ENCODE peak calls at places on chromosomes 1 and 21, in six cellular contexts. One of them, this sample, is unnamed.

GRCh38 chr1:107378602-107379265 is 237.9 kb downstream of the NTNG1 start:
- DNase-seq in heart left ventricle: no peak
- DNase-seq in colonic mucosa: no peak
- DNase-seq in fibroblast of lung: no peak
- DNase-seq in dorsolateral prefrontal cortex: no peak
- DNase-seq in psoas muscle: no peak
- DNase-seq in this sample: no peak

GRCh38 chr1:85607126-85607912 is 26.8 kb downstream of the CCN1 start:
- DNase-seq in heart left ventricle: no peak
- DNase-seq in colonic mucosa: no peak
- DNase-seq in fibroblast of lung: peak
- DNase-seq in dorsolateral prefrontal cortex: no peak
- DNase-seq in psoas muscle: no peak
- DNase-seq in this sample: peak

GRCh38 chr1:226874579-226875425 is 4.4 kb downstream of the PSEN2 start:
- DNase-seq in heart left ventricle: no peak
- DNase-seq in colonic mucosa: no peak
- DNase-seq in fibroblast of lung: no peak
- DNase-seq in dorsolateral prefrontal cortex: no peak
- DNase-seq in psoas muscle: no peak
- DNase-seq in this sample: no peak

GRCh38 chr1:67612690-67613322 is 72.2 kb upstream of the GADD45A start:
- DNase-seq in heart left ventricle: peak
- DNase-seq in colonic mucosa: no peak
- DNase-seq in fibroblast of lung: no peak
- DNase-seq in dorsolateral prefrontal cortex: no peak
- DNase-seq in psoas muscle: no peak
- DNase-seq in this sample: no peak

GRCh38 chr1:112393634-112393976 is 2.4 kb upstream of the CTTNBP2NL start:
- DNase-seq in heart left ventricle: peak
- DNase-seq in colonic mucosa: peak
- DNase-seq in fibroblast of lung: peak
- DNase-seq in dorsolateral prefrontal cortex: no peak
- DNase-seq in psoas muscle: peak
- DNase-seq in this sample: no peak

GRCh38 chr1:227330709-227331108 is 12.4 kb upstream of the CDC42BPA start:
- DNase-seq in heart left ventricle: no peak
- DNase-seq in colonic mucosa: no peak
- DNase-seq in fibroblast of lung: no peak
- DNase-seq in dorsolateral prefrontal cortex: no peak
- DNase-seq in psoas muscle: no peak
- DNase-seq in this sample: peak

GRCh38 chr1:228508253-228508652 is 21.1 kb downstream of the RNF187 start:
- DNase-seq in heart left ventricle: no peak
- DNase-seq in colonic mucosa: no peak
- DNase-seq in fibroblast of lung: no peak
- DNase-seq in dorsolateral prefrontal cortex: no peak
- DNase-seq in psoas muscle: no peak
- DNase-seq in this sample: no peak

GRCh38 chr1:47436979-47437517 is 796 bp upstream of the FOXD2 start:
- DNase-seq in heart left ventricle: no peak
- DNase-seq in colonic mucosa: no peak
- DNase-seq in fibroblast of lung: peak
- DNase-seq in dorsolateral prefrontal cortex: no peak
- DNase-seq in psoas muscle: no peak
- DNase-seq in this sample: no peak

GRCh38 chr1:116763787-116764465 is 9.7 kb downstream of the CD2 start:
- DNase-seq in heart left ventricle: no peak
- DNase-seq in colonic mucosa: peak
- DNase-seq in fibroblast of lung: no peak
- DNase-seq in dorsolateral prefrontal cortex: no peak
- DNase-seq in psoas muscle: no peak
- DNase-seq in this sample: no peak

GRCh38 chr1:230268371-230269170 is 157.6 kb downstream of the PGBD5 start:
- DNase-seq in heart left ventricle: peak
- DNase-seq in colonic mucosa: peak
- DNase-seq in fibroblast of lung: peak
- DNase-seq in dorsolateral prefrontal cortex: peak
- DNase-seq in psoas muscle: no peak
- DNase-seq in this sample: peak

GRCh38 chr1:171298696-171299095 is 15.3 kb upstream of the FMO4 start:
- DNase-seq in heart left ventricle: no peak
- DNase-seq in colonic mucosa: no peak
- DNase-seq in fibroblast of lung: no peak
- DNase-seq in dorsolateral prefrontal cortex: no peak
- DNase-seq in psoas muscle: no peak
- DNase-seq in this sample: no peak

GRCh38 chr1:243883551-243883950 is 33.5 kb upstream of the AKT3 start:
- DNase-seq in heart left ventricle: no peak
- DNase-seq in colonic mucosa: no peak
- DNase-seq in fibroblast of lung: no peak
- DNase-seq in dorsolateral prefrontal cortex: no peak
- DNase-seq in psoas muscle: no peak
- DNase-seq in this sample: no peak

GRCh38 chr1:223711173-223711572 is 1.2 kb upstream of the CAPN2 start:
- DNase-seq in heart left ventricle: no peak
- DNase-seq in colonic mucosa: peak
- DNase-seq in fibroblast of lung: peak
- DNase-seq in dorsolateral prefrontal cortex: peak
- DNase-seq in psoas muscle: no peak
- DNase-seq in this sample: no peak

GRCh38 chr1:93552751-93553455 is 105.0 kb downstream of the FNBP1L start:
- DNase-seq in heart left ventricle: no peak
- DNase-seq in colonic mucosa: peak
- DNase-seq in fibroblast of lung: peak
- DNase-seq in dorsolateral prefrontal cortex: no peak
- DNase-seq in psoas muscle: no peak
- DNase-seq in this sample: no peak

GRCh38 chr1:36750706-36751105 is 268.0 kb upstream of the CSF3R start:
- DNase-seq in heart left ventricle: no peak
- DNase-seq in colonic mucosa: no peak
- DNase-seq in fibroblast of lung: no peak
- DNase-seq in dorsolateral prefrontal cortex: no peak
- DNase-seq in psoas muscle: no peak
- DNase-seq in this sample: no peak

DNA sequence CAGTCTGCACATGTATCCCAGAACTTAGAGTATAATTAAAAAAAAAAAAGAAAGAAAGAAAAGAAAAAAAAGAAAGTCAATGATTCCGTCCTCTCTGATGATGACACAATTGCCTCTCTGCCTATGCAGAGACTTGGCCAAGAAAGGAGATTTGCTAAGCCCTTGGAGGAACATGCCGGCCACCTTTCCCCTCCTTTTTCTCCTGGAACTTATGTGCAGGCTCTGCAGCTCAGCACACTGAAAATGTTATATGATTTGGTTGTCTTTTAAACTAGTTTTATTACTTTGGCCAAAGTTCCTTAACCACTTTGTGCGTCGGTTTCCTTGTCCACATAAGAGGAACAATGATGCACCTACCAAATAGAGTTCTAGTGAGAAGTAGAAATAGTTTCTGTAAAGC is 111.4 kb upstream of the ZNF644 start:
- DNase-seq in heart left ventricle: no peak
- DNase-seq in colonic mucosa: peak
- DNase-seq in fibroblast of lung: no peak
- DNase-seq in dorsolateral prefrontal cortex: no peak
- DNase-seq in psoas muscle: no peak
- DNase-seq in this sample: no peak
- H3K4me3 ChIP-seq in heart left ventricle: no peak
- H3K4me3 ChIP-seq in colonic mucosa: no peak
- H3K4me3 ChIP-seq in fibroblast of lung: no peak
- H3K4me3 ChIP-seq in dorsolateral prefrontal cortex: no peak
- H3K4me3 ChIP-seq in psoas muscle: no peak
- H3K4me3 ChIP-seq in this sample: no peak

GRCh38 chr21:15895142-15896106 is 165.6 kb downstream of the USP25 start:
- DNase-seq in heart left ventricle: no peak
- DNase-seq in colonic mucosa: no peak
- DNase-seq in fibroblast of lung: peak
- DNase-seq in dorsolateral prefrontal cortex: no peak
- DNase-seq in psoas muscle: no peak
- DNase-seq in this sample: no peak

GRCh38 chr21:15893902-15894301 is 164.1 kb downstream of the USP25 start:
- DNase-seq in heart left ventricle: no peak
- DNase-seq in colonic mucosa: no peak
- DNase-seq in fibroblast of lung: no peak
- DNase-seq in dorsolateral prefrontal cortex: no peak
- DNase-seq in psoas muscle: no peak
- DNase-seq in this sample: no peak

GRCh38 chr21:15896501-15896900 is 166.7 kb downstream of the USP25 start:
- DNase-seq in heart left ventricle: no peak
- DNase-seq in colonic mucosa: no peak
- DNase-seq in fibroblast of lung: no peak
- DNase-seq in dorsolateral prefrontal cortex: no peak
- DNase-seq in psoas muscle: no peak
- DNase-seq in this sample: no peak

GRCh38 chr21:15894596-15894995 is 164.8 kb downstream of the USP25 start:
- DNase-seq in heart left ventricle: no peak
- DNase-seq in colonic mucosa: no peak
- DNase-seq in fibroblast of lung: peak
- DNase-seq in dorsolateral prefrontal cortex: no peak
- DNase-seq in psoas muscle: no peak
- DNase-seq in this sample: no peak
- TF ChIP-seq CTCF in heart left ventricle: no peak
- TF ChIP-seq CTCF in colonic mucosa: peak
- TF ChIP-seq CTCF in fibroblast of lung: no peak
- TF ChIP-seq CTCF in dorsolateral prefrontal cortex: peak
- TF ChIP-seq CTCF in psoas muscle: peak
- TF ChIP-seq CTCF in this sample: peak

GRCh38 chr21:42673633-42674328 is 20.4 kb downstream of the PDE9A start:
- DNase-seq in heart left ventricle: no peak
- DNase-seq in colonic mucosa: no peak
- DNase-seq in fibroblast of lung: no peak
- DNase-seq in dorsolateral prefrontal cortex: no peak
- DNase-seq in psoas muscle: no peak
- DNase-seq in this sample: no peak
- H3K4me3 ChIP-seq in heart left ventricle: peak
- H3K4me3 ChIP-seq in colonic mucosa: no peak
- H3K4me3 ChIP-seq in fibroblast of lung: no peak
- H3K4me3 ChIP-seq in dorsolateral prefrontal cortex: no peak
- H3K4me3 ChIP-seq in psoas muscle: no peak
- H3K4me3 ChIP-seq in this sample: no peak

GRCh38 chr1:239995281-239995680 is 96.4 kb upstream of the FMN2 start:
- DNase-seq in heart left ventricle: no peak
- DNase-seq in colonic mucosa: no peak
- DNase-seq in fibroblast of lung: no peak
- DNase-seq in dorsolateral prefrontal cortex: no peak
- DNase-seq in psoas muscle: no peak
- DNase-seq in this sample: no peak

GRCh38 chr1:239998312-239998649 is 93.4 kb upstream of the FMN2 start:
- DNase-seq in heart left ventricle: no peak
- DNase-seq in colonic mucosa: no peak
- DNase-seq in fibroblast of lung: no peak
- DNase-seq in dorsolateral prefrontal cortex: no peak
- DNase-seq in psoas muscle: no peak
- DNase-seq in this sample: no peak

GRCh38 chr1:239997160-239997514 is 94.5 kb upstream of the FMN2 start:
- DNase-seq in heart left ventricle: no peak
- DNase-seq in colonic mucosa: no peak
- DNase-seq in fibroblast of lung: no peak
- DNase-seq in dorsolateral prefrontal cortex: no peak
- DNase-seq in psoas muscle: no peak
- DNase-seq in this sample: no peak

GRCh38 chr1:239999170-239999569 is 92.5 kb upstream of the FMN2 start:
- DNase-seq in heart left ventricle: no peak
- DNase-seq in colonic mucosa: no peak
- DNase-seq in fibroblast of lung: no peak
- DNase-seq in dorsolateral prefrontal cortex: no peak
- DNase-seq in psoas muscle: no peak
- DNase-seq in this sample: no peak

GRCh38 chr1:239997515-239998311 is 94.0 kb upstream of the FMN2 start:
- DNase-seq in heart left ventricle: no peak
- DNase-seq in colonic mucosa: no peak
- DNase-seq in fibroblast of lung: no peak
- DNase-seq in dorsolateral prefrontal cortex: no peak
- DNase-seq in psoas muscle: no peak
- DNase-seq in this sample: no peak
- TF ChIP-seq CTCF in heart left ventricle: no peak
- TF ChIP-seq CTCF in colonic mucosa: no peak
- TF ChIP-seq CTCF in fibroblast of lung: peak
- TF ChIP-seq CTCF in dorsolateral prefrontal cortex: no peak
- TF ChIP-seq CTCF in psoas muscle: no peak
- TF ChIP-seq CTCF in this sample: no peak

GRCh38 chr1:165354739-165355138 is 1.8 kb downstream of the LMX1A start:
- DNase-seq in heart left ventricle: no peak
- DNase-seq in colonic mucosa: no peak
- DNase-seq in fibroblast of lung: no peak
- DNase-seq in dorsolateral prefrontal cortex: no peak
- DNase-seq in psoas muscle: no peak
- DNase-seq in this sample: no peak
- H3K4me3 ChIP-seq in heart left ventricle: no peak
- H3K4me3 ChIP-seq in colonic mucosa: no peak
- H3K4me3 ChIP-seq in fibroblast of lung: no peak
- H3K4me3 ChIP-seq in dorsolateral prefrontal cortex: no peak
- H3K4me3 ChIP-seq in psoas muscle: no peak
- H3K4me3 ChIP-seq in this sample: no peak

GRCh38 chr1:29706936-29707335 is 470.6 kb downstream of the PTPRU start:
- DNase-seq in heart left ventricle: no peak
- DNase-seq in colonic mucosa: no peak
- DNase-seq in fibroblast of lung: peak
- DNase-seq in dorsolateral prefrontal cortex: no peak
- DNase-seq in psoas muscle: no peak
- DNase-seq in this sample: no peak
- TF ChIP-seq CTCF in heart left ventricle: no peak
- TF ChIP-seq CTCF in colonic mucosa: no peak
- TF ChIP-seq CTCF in fibroblast of lung: peak
- TF ChIP-seq CTCF in dorsolateral prefrontal cortex: no peak
- TF ChIP-seq CTCF in psoas muscle: no peak
- TF ChIP-seq CTCF in this sample: peak

DNA sequence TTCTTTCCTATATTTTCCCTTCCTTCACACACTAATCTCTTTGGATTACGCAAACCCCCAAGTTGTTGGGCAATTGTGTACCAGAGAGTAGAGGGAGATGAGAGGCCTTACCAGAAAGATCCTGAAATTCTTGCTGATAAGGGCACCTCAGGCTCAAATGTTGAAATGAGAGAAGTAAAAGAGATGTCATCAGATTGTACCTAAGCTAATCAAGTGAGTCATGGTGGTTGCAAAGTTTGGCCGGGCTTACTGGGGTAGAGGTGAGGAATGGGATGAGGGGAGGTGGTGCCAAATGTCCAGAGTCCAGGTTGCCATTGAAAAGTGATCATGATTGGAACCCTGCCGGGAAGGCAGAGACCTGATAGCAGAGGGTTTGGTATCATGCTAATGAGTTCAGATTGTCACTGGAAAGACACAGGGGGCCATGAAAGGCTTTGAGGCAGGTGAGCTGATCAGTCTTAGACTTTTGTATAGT is 43.1 kb downstream of the OPTC start:
- DNase-seq in heart left ventricle: no peak
- DNase-seq in colonic mucosa: no peak
- DNase-seq in fibroblast of lung: peak
- DNase-seq in dorsolateral prefrontal cortex: no peak
- DNase-seq in psoas muscle: peak
- DNase-seq in this sample: no peak
- H3K4me3 ChIP-seq in heart left ventricle: no peak
- H3K4me3 ChIP-seq in colonic mucosa: no peak
- H3K4me3 ChIP-seq in fibroblast of lung: no peak
- H3K4me3 ChIP-seq in dorsolateral prefrontal cortex: no peak
- H3K4me3 ChIP-seq in psoas muscle: no peak
- H3K4me3 ChIP-seq in this sample: no peak